ENCODE peak calls at places on chromosomes 12 and 14, in four cellular contexts. One of them, this sample, is unnamed.

GRCh38 chr14:71952381-71953363 is 20.4 kb downstream of the RGS6 start:
- DNase-seq in astrocyte: no peak
- DNase-seq in stimulated activated CD4-positive, alpha-beta T cell treated with anti-CD3 and anti-CD28 coated beads, Interleukin-4, amount 100 ng/mL, for 1 hour: no peak
- DNase-seq in endothelial cell: no peak
- DNase-seq in this sample: no peak

GRCh38 chr12:94795520-94795919 is 145.2 kb upstream of the TMCC3 start:
- DNase-seq in endothelial cell: no peak
- DNase-seq in stimulated activated CD4-positive, alpha-beta T cell treated with anti-CD3 and anti-CD28 coated beads, Interleukin-4, amount 100 ng/mL, for 1 hour: no peak
- DNase-seq in astrocyte: peak
- DNase-seq in this sample: no peak

GRCh38 chr12:133215724-133216123 is 20.0 kb downstream of the ANHX start:
- DNase-seq in stimulated activated CD4-positive, alpha-beta T cell treated with anti-CD3 and anti-CD28 coated beads, Interleukin-4, amount 100 ng/mL, for 1 hour: no peak
- DNase-seq in astrocyte: no peak
- DNase-seq in endothelial cell: no peak
- DNase-seq in this sample: no peak

GRCh38 chr12:75971253-75971652 is 60.3 kb downstream of the PHLDA1 start:
- DNase-seq in stimulated activated CD4-positive, alpha-beta T cell treated with anti-CD3 and anti-CD28 coated beads, Interleukin-4, amount 100 ng/mL, for 1 hour: no peak
- DNase-seq in endothelial cell: no peak
- DNase-seq in astrocyte: no peak
- DNase-seq in this sample: no peak

GRCh38 chr14:53890611-53891091 is 66.0 kb downstream of the BMP4 start:
- DNase-seq in astrocyte: peak
- DNase-seq in stimulated activated CD4-positive, alpha-beta T cell treated with anti-CD3 and anti-CD28 coated beads, Interleukin-4, amount 100 ng/mL, for 1 hour: no peak
- DNase-seq in endothelial cell: no peak
- DNase-seq in this sample: no peak

GRCh38 chr12:74105434-74105833 is 432.2 kb upstream of the ATXN7L3B start:
- DNase-seq in astrocyte: peak
- DNase-seq in stimulated activated CD4-positive, alpha-beta T cell treated with anti-CD3 and anti-CD28 coated beads, Interleukin-4, amount 100 ng/mL, for 1 hour: no peak
- DNase-seq in endothelial cell: no peak
- DNase-seq in this sample: no peak

GRCh38 chr14:58772814-58773620 is 135.3 kb downstream of the DACT1 start:
- DNase-seq in endothelial cell: no peak
- DNase-seq in stimulated activated CD4-positive, alpha-beta T cell treated with anti-CD3 and anti-CD28 coated beads, Interleukin-4, amount 100 ng/mL, for 1 hour: no peak
- DNase-seq in astrocyte: peak
- DNase-seq in this sample: no peak

GRCh38 chr12:51913071-51914033 is 6.0 kb downstream of the ACVRL1 start:
- DNase-seq in endothelial cell: no peak
- DNase-seq in astrocyte: no peak
- DNase-seq in stimulated activated CD4-positive, alpha-beta T cell treated with anti-CD3 and anti-CD28 coated beads, Interleukin-4, amount 100 ng/mL, for 1 hour: no peak
- DNase-seq in this sample: peak

GRCh38 chr14:61524211-61524806 is 171.0 kb upstream of the HIF1A start:
- DNase-seq in endothelial cell: no peak
- DNase-seq in astrocyte: peak
- DNase-seq in stimulated activated CD4-positive, alpha-beta T cell treated with anti-CD3 and anti-CD28 coated beads, Interleukin-4, amount 100 ng/mL, for 1 hour: no peak
- DNase-seq in this sample: no peak

GRCh38 chr12:93563807-93564538 is 8.5 kb upstream of the SOCS2 start:
- DNase-seq in stimulated activated CD4-positive, alpha-beta T cell treated with anti-CD3 and anti-CD28 coated beads, Interleukin-4, amount 100 ng/mL, for 1 hour: no peak
- DNase-seq in endothelial cell: peak
- DNase-seq in astrocyte: peak
- DNase-seq in this sample: no peak

GRCh38 chr12:64806593-64806992 is 17.9 kb upstream of the TBC1D30 start:
- DNase-seq in endothelial cell: no peak
- DNase-seq in astrocyte: peak
- DNase-seq in stimulated activated CD4-positive, alpha-beta T cell treated with anti-CD3 and anti-CD28 coated beads, Interleukin-4, amount 100 ng/mL, for 1 hour: no peak
- DNase-seq in this sample: no peak

GRCh38 chr12:56081393-56082347 is 1.7 kb downstream of the ERBB3 start:
- DNase-seq in stimulated activated CD4-positive, alpha-beta T cell treated with anti-CD3 and anti-CD28 coated beads, Interleukin-4, amount 100 ng/mL, for 1 hour: no peak
- DNase-seq in astrocyte: no peak
- DNase-seq in endothelial cell: no peak
- DNase-seq in this sample: no peak

GRCh38 chr12:96422192-96422591 is 22.0 kb upstream of the CDK17 start:
- DNase-seq in endothelial cell: no peak
- DNase-seq in astrocyte: no peak
- DNase-seq in stimulated activated CD4-positive, alpha-beta T cell treated with anti-CD3 and anti-CD28 coated beads, Interleukin-4, amount 100 ng/mL, for 1 hour: no peak
- DNase-seq in this sample: no peak

GRCh38 chr12:32264995-32265394 is 134.4 kb upstream of the FGD4 start:
- DNase-seq in stimulated activated CD4-positive, alpha-beta T cell treated with anti-CD3 and anti-CD28 coated beads, Interleukin-4, amount 100 ng/mL, for 1 hour: no peak
- DNase-seq in endothelial cell: no peak
- DNase-seq in astrocyte: no peak
- DNase-seq in this sample: no peak

GRCh38 chr14:61240206-61240605 is 40.9 kb downstream of the TMEM30B start:
- DNase-seq in endothelial cell: no peak
- DNase-seq in stimulated activated CD4-positive, alpha-beta T cell treated with anti-CD3 and anti-CD28 coated beads, Interleukin-4, amount 100 ng/mL, for 1 hour: no peak
- DNase-seq in astrocyte: no peak
- DNase-seq in this sample: no peak

GRCh38 chr12:96493101-96493500 is 3.7 kb downstream of the CFAP54 start:
- DNase-seq in stimulated activated CD4-positive, alpha-beta T cell treated with anti-CD3 and anti-CD28 coated beads, Interleukin-4, amount 100 ng/mL, for 1 hour: no peak
- DNase-seq in astrocyte: peak
- DNase-seq in endothelial cell: no peak
- DNase-seq in this sample: no peak

GRCh38 chr14:96683575-96684289 is 113.5 kb upstream of the VRK1 start:
- DNase-seq in stimulated activated CD4-positive, alpha-beta T cell treated with anti-CD3 and anti-CD28 coated beads, Interleukin-4, amount 100 ng/mL, for 1 hour: no peak
- DNase-seq in astrocyte: no peak
- DNase-seq in endothelial cell: no peak
- DNase-seq in this sample: no peak

GRCh38 chr12:111441107-111441928 is 35.6 kb downstream of the SH2B3 start:
- DNase-seq in endothelial cell: no peak
- DNase-seq in stimulated activated CD4-positive, alpha-beta T cell treated with anti-CD3 and anti-CD28 coated beads, Interleukin-4, amount 100 ng/mL, for 1 hour: no peak
- DNase-seq in astrocyte: no peak
- DNase-seq in this sample: peak

GRCh38 chr12:59651230-59651920 is 55.5 kb downstream of the SLC16A7 start:
- DNase-seq in stimulated activated CD4-positive, alpha-beta T cell treated with anti-CD3 and anti-CD28 coated beads, Interleukin-4, amount 100 ng/mL, for 1 hour: no peak
- DNase-seq in astrocyte: peak
- DNase-seq in endothelial cell: no peak
- DNase-seq in this sample: no peak

This sample was measured in activated effector memory CD4-positive, alpha-beta T cell treated with anti-CD3 and anti-CD28 coated beads, Interleukin-2, amount 50 U/mL, for 16 hours.